ENCODE peak calls at places on chromosomes 13 and 19, in nine cellular contexts. L is GM12878, S is H1, R is SK-N-SH, H is suprapubic skin, N is prostate gland, F is sigmoid colon, Z is breast epithelium, T is transverse colon. A is an unnamed sample.

GRCh38 chr13:95660981-95661581 is 15.9 kb upstream of the DNAJC3 start:
- DNase-seq in L (no peak), S (no peak), T (no peak), H (no peak), N (no peak), F (no peak), R (peak; percentile 39), Z (no peak), A (no peak)

GRCh38 chr13:24627090-24627714 is 53.0 kb upstream of the ATP12A start:
- DNase-seq in S (peak; percentile 46), F (no peak), T (no peak), Z (no peak), N (no peak), R (peak; percentile 49), H (no peak), L (no peak), A (peak; percentile 85)

GRCh38 chr13:41075034-41075433 is 13.7 kb downstream of the WBP4 start:
- DNase-seq in T (no peak), F (no peak), L (no peak), H (no peak), Z (no peak), N (peak; percentile 14), S (no peak), R (peak; percentile 66), A (no peak)

GRCh38 chr19:33755314-33756020 is 41.2 kb upstream of the KCTD15 start:
- DNase-seq in S (no peak), F (no peak), N (no peak), Z (no peak), T (no peak), R (no peak), L (no peak), H (no peak), A (no peak)

GRCh38 chr13:73142091-73142490 is 83.3 kb downstream of the KLF5 start:
- DNase-seq in R (no peak), L (no peak), S (no peak), H (no peak), F (no peak), Z (no peak), N (no peak), T (no peak), A (no peak)

GRCh38 chr13:75702476-75702875 is 66.3 kb downstream of the LMO7 start:
- DNase-seq in N (no peak), H (no peak), Z (no peak), T (no peak), F (no peak), R (no peak), S (no peak), L (no peak), A (no peak)

GRCh38 chr19:14433454-14434156 is 499 bp downstream of the PKN1 start:
- DNase-seq in Z (no peak), S (no peak), R (peak; percentile 59), H (no peak), L (no peak), F (no peak), T (peak; percentile 75), N (peak; percentile 35), A (peak; percentile 86)

GRCh38 chr13:113814435-113814821 is 49.4 kb downstream of the GAS6 start:
- DNase-seq in F (no peak), N (no peak), Z (no peak), L (no peak), R (no peak), S (no peak), T (no peak), H (no peak), A (peak; percentile 79)

GRCh38 chr13:50299546-50300249 is 284.5 kb downstream of the KCNRG start:
- DNase-seq in S (no peak), H (no peak), R (no peak), F (no peak), N (no peak), L (no peak), T (no peak), Z (no peak), A (no peak)

GRCh38 chr19:39831679-39832078 is 2.3 kb downstream of the DYRK1B start:
- DNase-seq in Z (no peak), N (no peak), R (no peak), H (no peak), F (no peak), L (no peak), S (no peak), T (no peak), A (peak; percentile 77)

GRCh38 chr13:96091164-96091931 is 1.4 kb downstream of the HS6ST3 start:
- DNase-seq in N (no peak), H (peak; percentile 75), L (no peak), R (peak; percentile 46), S (no peak), F (no peak), T (no peak), Z (no peak), A (peak; percentile 60)

GRCh38 chr13:32417995-32418394 is 9.9 kb downstream of the N4BP2L1 start:
- DNase-seq in H (no peak), S (no peak), F (no peak), L (no peak), N (no peak), R (no peak), T (no peak), Z (no peak), A (no peak)

GRCh38 chr19:35955881-35956634 is 19.9 kb downstream of the LRFN3 start:
- DNase-seq in S (no peak), H (no peak), R (no peak), F (no peak), N (no peak), T (no peak), Z (no peak), L (no peak), A (no peak)

GRCh38 chr19:13963603-13964105 is 11.3 kb downstream of the DCAF15 start:
- DNase-seq in R (no peak), L (no peak), N (no peak), T (no peak), Z (no peak), S (no peak), H (no peak), F (no peak), A (peak; percentile 86)

GRCh38 chr19:46704379-46705076 is 12.4 kb downstream of the PRKD2 start:
- DNase-seq in H (no peak), R (peak; percentile 83), N (peak; percentile 42), Z (peak; percentile 41), S (no peak), F (peak; percentile 85), T (peak; percentile 81), L (no peak), A (peak; percentile 95)
- TF ChIP-seq POLR2AphosphoS5 in H (no peak), R (no peak), N (no peak), Z (no peak), S (peak; percentile 28), F (no peak), T (no peak), L (no peak), A (no peak)

GRCh38 chr19:29667941-29668340 is 2.7 kb downstream of the PLEKHF1 start:
- DNase-seq in F (peak; percentile 60), R (no peak), Z (no peak), S (no peak), N (no peak), L (no peak), T (peak; percentile 56), H (no peak), A (peak; percentile 55)

GRCh38 chr19:29668746-29669609 is 3.7 kb downstream of the PLEKHF1 start:
- DNase-seq in L (no peak), R (no peak), N (no peak), F (peak; percentile 60), H (no peak), S (no peak), Z (no peak), T (no peak), A (no peak)

GRCh38 chr19:29665826-29666633 is 769 bp downstream of the PLEKHF1 start:
- DNase-seq in T (peak; percentile 41), L (no peak), N (no peak), Z (no peak), F (peak; percentile 88), S (no peak), R (peak; percentile 70), H (no peak), A (no peak)

GRCh38 chr19:29666634-29667389 is 1.6 kb downstream of the PLEKHF1 start:
- DNase-seq in Z (peak; percentile 62), N (peak; percentile 70), H (no peak), R (no peak), S (no peak), F (peak; percentile 93), L (no peak), T (peak; percentile 55), A (no peak)

GRCh38 chr19:29667390-29667783 is 2.1 kb downstream of the PLEKHF1 start:
- DNase-seq in N (no peak), S (no peak), Z (no peak), H (no peak), F (peak; percentile 59), L (no peak), R (no peak), T (no peak), A (no peak)
- H3K4me1 ChIP-seq in N (peaks cover 40% of the 10 kb centered on the region), S (peaks cover 19% of the 10 kb centered on the region), Z (peaks cover 50% of the 10 kb centered on the region), H (peaks cover 83% of the 10 kb centered on the region), F (peaks cover 79% of the 10 kb centered on the region), L (peaks cover 54% of the 10 kb centered on the region), R (peaks cover 14% of the 10 kb centered on the region), T (peaks cover 47% of the 10 kb centered on the region), A (peaks cover 61% of the 10 kb centered on the region)

GRCh38 chr19:3080281-3080680 is 13.9 kb upstream of the GNA11 start:
- DNase-seq in N (no peak), F (peak; percentile 72), R (peak; percentile 27), T (peak; percentile 79), S (no peak), L (no peak), Z (peak; percentile 77), H (no peak), A (no peak)
- TF ChIP-seq POLR2AphosphoS5 in N (peak; percentile 60), F (no peak), R (no peak), T (peak; percentile 41), S (no peak), L (no peak), Z (peak; percentile 48), H (no peak), A (no peak)

GRCh38 chr13:110246530-110246929 is 60.4 kb downstream of the COL4A1 start:
- DNase-seq in F (no peak), N (no peak), H (no peak), R (no peak), T (no peak), L (no peak), S (no peak), Z (no peak), A (no peak)

GRCh38 chr13:110245421-110245899 is 61.5 kb downstream of the COL4A1 start:
- DNase-seq in R (peak; percentile 50), L (no peak), N (no peak), Z (no peak), S (no peak), H (no peak), T (no peak), F (no peak), A (no peak)

GRCh38 chr13:110244096-110244830 is 62.7 kb downstream of the COL4A1 start:
- DNase-seq in N (no peak), Z (no peak), F (no peak), S (no peak), R (no peak), L (no peak), H (no peak), T (no peak), A (no peak)

GRCh38 chr13:110242615-110243014 is 64.3 kb downstream of the COL4A1 start:
- DNase-seq in T (no peak), N (no peak), R (no peak), Z (no peak), S (no peak), H (no peak), L (no peak), F (no peak), A (no peak)

DNA sequence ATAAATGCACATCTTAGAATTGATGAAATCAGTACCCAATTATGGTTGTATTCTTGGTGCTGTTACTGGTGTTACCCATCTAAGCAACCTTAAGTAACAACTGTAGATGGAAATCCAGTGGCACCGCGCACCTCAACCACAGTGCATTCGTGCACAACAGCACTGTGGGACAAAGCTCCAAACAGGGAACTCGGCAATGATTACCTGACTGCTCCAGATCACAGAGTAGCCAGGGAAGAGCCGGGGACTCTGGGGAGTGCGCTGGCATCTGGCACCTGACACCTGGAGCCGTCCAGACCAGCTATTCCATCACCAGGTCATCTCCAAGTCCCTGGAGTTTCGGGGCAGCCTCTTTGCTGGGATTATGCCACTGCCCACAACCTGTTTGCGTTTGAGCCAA is 62.0 kb downstream of the COL4A1 start:
- DNase-seq in N (no peak), Z (no peak), L (no peak), H (no peak), S (no peak), T (no peak), F (no peak), R (no peak), A (no peak)
- H3K4me1 ChIP-seq in N (no peaks in the 10 kb centered on the region), Z (no peaks in the 10 kb centered on the region), L (no peaks in the 10 kb centered on the region), H (peaks cover 38% of the 10 kb centered on the region), S (peaks cover 2% of the 10 kb centered on the region), T (peaks cover 39% of the 10 kb centered on the region), F (peaks cover 78% of the 10 kb centered on the region), R (peaks cover 32% of the 10 kb centered on the region), A (peaks cover 12% of the 10 kb centered on the region)